ENCODE peak calls at places on chromosome 19, in seven cellular contexts. Z is bronchial epithelial cell; Q is NCI-H1417; M is endothelial cell; L is stimulated activated CD4-positive, alpha-beta T cell treated with anti-CD3 and anti-CD28 coated beads, TNF-alpha, amount 100 ng/mL, for 48 hours; A is WERI-Rb-1; U is COR-L47. Y is an unnamed sample.

GRCh38 chr19:48683349-48683748 is 10.5 kb upstream of the NTN5 start:
- DNase-seq in M (no peak), L (no peak), Z (peak), Q (no peak), U (peak), A (no peak), Y (peak)

GRCh38 chr19:18558202-18558555 is 509 bp downstream of the KXD1 start:
- DNase-seq in Q (no peak), M (no peak), A (no peak), U (no peak), L (no peak), Z (no peak), Y (no peak)

GRCh38 chr19:11195169-11195568 is 2.2 kb downstream of the KANK2 start:
- DNase-seq in M (no peak), U (no peak), Q (no peak), Z (no peak), L (no peak), A (no peak), Y (no peak)

GRCh38 chr19:13150919-13151604 is 851 bp downstream of the IER2 start:
- DNase-seq in Q (no peak), Z (no peak), A (no peak), M (peak), U (no peak), L (no peak), Y (no peak)

GRCh38 chr19:49135686-49136085 is 16.3 kb downstream of the PPFIA3 start:
- DNase-seq in U (no peak), Q (no peak), A (no peak), L (no peak), Z (no peak), M (no peak), Y (no peak)

GRCh38 chr19:46205183-46205984 is 24.2 kb upstream of the IGFL1 start:
- DNase-seq in A (no peak), M (no peak), Z (no peak), U (no peak), L (no peak), Q (no peak), Y (no peak)

GRCh38 chr19:49057636-49058234 is at the start of gene CGB7:
- DNase-seq in A (no peak), M (peak), Z (peak), Q (peak), U (no peak), L (peak), Y (peak)

GRCh38 chr19:36771275-36772231 is 1.1 kb downstream of the ZNF850 start:
- DNase-seq in Q (peak), U (peak), M (peak), A (no peak), L (peak), Z (peak), Y (peak)

GRCh38 chr19:16402076-16402475 is 69.7 kb downstream of the EPS15L1 start:
- DNase-seq in U (no peak), L (no peak), A (no peak), Z (no peak), Q (no peak), M (no peak), Y (no peak)

GRCh38 chr19:16339361-16339725 is 14.7 kb downstream of the KLF2 start:
- DNase-seq in U (no peak), A (no peak), Q (no peak), M (no peak), L (no peak), Z (no peak), Y (no peak)

GRCh38 chr19:3036119-3036794 is 7.2 kb upstream of the TLE2 start:
- DNase-seq in Q (peak), M (peak), Z (peak), U (peak), A (peak), L (peak), Y (peak)

GRCh38 chr19:6587998-6588507 is 2.9 kb downstream of the CD70 start:
- DNase-seq in M (no peak), A (no peak), L (no peak), Q (no peak), Z (no peak), U (no peak), Y (no peak)

GRCh38 chr19:13920524-13920923 is 14.5 kb downstream of the CC2D1A start:
- DNase-seq in U (no peak), M (no peak), Q (no peak), L (no peak), A (no peak), Z (no peak), Y (no peak)

GRCh38 chr19:40466219-40467006 is at the start of gene SPTBN4:
- DNase-seq in Q (no peak), M (no peak), L (peak), A (no peak), Z (no peak), U (no peak), Y (no peak)

GRCh38 chr19:35703343-35703742 is 1.0 kb upstream of the ZBTB32 start:
- DNase-seq in Z (no peak), A (peak), L (no peak), U (no peak), M (no peak), Q (peak), Y (no peak)

GRCh38 chr19:9043524-9043923 is 33.3 kb upstream of the MUC16 start:
- DNase-seq in Z (no peak), U (no peak), L (no peak), A (no peak), M (no peak), Q (no peak), Y (no peak)

GRCh38 chr19:4386038-4386782 is 14.1 kb downstream of the SH3GL1 start:
- DNase-seq in A (no peak), L (no peak), M (no peak), U (no peak), Q (no peak), Z (no peak), Y (no peak)

GRCh38 chr19:33283578-33283977 is 18.8 kb downstream of the CEBPA start:
- DNase-seq in Z (no peak), Q (no peak), M (no peak), U (no peak), L (no peak), A (no peak), Y (no peak)

GRCh38 chr19:45455707-45456499 is 11.9 kb upstream of the FOSB start:
- DNase-seq in M (peak), A (peak), Z (peak), U (peak), Q (peak), L (no peak), Y (peak)

GRCh38 chr19:1247747-1248453 is 483 bp upstream of the MIDN start:
- DNase-seq in U (no peak), M (peak), A (peak), Z (peak), Q (peak), L (peak), Y (no peak)

GRCh38 chr19:8161135-8161646 is 11.8 kb upstream of the FBN3 start:
- DNase-seq in M (no peak), L (peak), U (no peak), Z (no peak), Q (peak), A (peak), Y (no peak)

GRCh38 chr19:35348909-35349611 is 1.4 kb downstream of the FFAR1 start:
- DNase-seq in U (no peak), M (no peak), Z (no peak), L (no peak), Q (no peak), A (no peak), Y (no peak)

GRCh38 chr19:51887522-51888498 is at the start of gene ZNF577:
- DNase-seq in M (peak), Q (no peak), A (peak), Z (peak), U (no peak), L (peak), Y (peak)

GRCh38 chr19:4933528-4933927 is 24.2 kb downstream of the UHRF1 start:
- DNase-seq in Z (no peak), L (no peak), Q (no peak), M (no peak), U (no peak), A (no peak), Y (no peak)

GRCh38 chr19:42255766-42256750 is 1.1 kb upstream of the ERF start:
- DNase-seq in A (peak), Z (no peak), U (peak), L (no peak), Q (peak), M (peak), Y (no peak)

GRCh38 chr19:53965091-53965490 is 2.4 kb downstream of the CACNG8 start:
- DNase-seq in M (no peak), Q (no peak), U (no peak), L (no peak), Z (no peak), A (no peak), Y (no peak)

GRCh38 chr19:8352134-8352827 is 9.2 kb upstream of the KANK3 start:
- DNase-seq in Q (peak), Z (no peak), A (no peak), L (no peak), M (no peak), U (no peak), Y (no peak)

GRCh38 chr19:8722032-8722431 is 598 bp downstream of the OR2Z1 start:
- DNase-seq in U (no peak), Z (no peak), A (no peak), Q (no peak), M (no peak), L (no peak), Y (no peak)

GRCh38 chr19:27738569-27739193 is 1474.3 kb downstream of the UQCRFS1 start:
- DNase-seq in U (no peak), M (no peak), A (no peak), L (no peak), Z (no peak), Q (no peak), Y (no peak)

GRCh38 chr19:46856062-46857022 is 4.5 kb upstream of the ARHGAP35 start:
- DNase-seq in A (peak), U (peak), Z (peak), L (peak), Q (peak), M (peak), Y (peak)

GRCh38 chr19:18788782-18789421 is 2.2 kb downstream of the COMP start:
- DNase-seq in Z (no peak), Q (no peak), U (no peak), L (no peak), M (no peak), A (no peak), Y (no peak)

GRCh38 chr19:55086730-55087541 is 11.3 kb downstream of the EPS8L1 start:
- DNase-seq in U (peak), M (peak), A (peak), Q (no peak), L (no peak), Z (peak), Y (peak)

GRCh38 chr19:18173572-18174294 is at the start of gene IFI30:
- DNase-seq in U (peak), Q (peak), Z (no peak), A (no peak), L (no peak), M (no peak), Y (no peak)

GRCh38 chr19:57052102-57052501 is 67.7 kb upstream of the USP29 start:
- DNase-seq in Z (no peak), L (no peak), M (no peak), Q (no peak), A (no peak), U (no peak), Y (no peak)

GRCh38 chr19:4581381-4582111 is 22.1 kb upstream of the SEMA6B start:
- DNase-seq in A (peak), U (peak), Z (no peak), L (no peak), Q (peak), M (no peak), Y (no peak)

GRCh38 chr19:3224346-3225325 is at the start of gene CELF5:
- DNase-seq in U (peak), A (peak), M (peak), Z (no peak), L (peak), Q (peak), Y (no peak)

GRCh38 chr19:7874080-7874856 is at the start of gene PRR36:
- DNase-seq in L (no peak), M (peak), Q (peak), A (peak), U (peak), Z (no peak), Y (no peak)

GRCh38 chr19:664913-665443 is 2.0 kb upstream of the RNF126 start:
- DNase-seq in Z (peak), A (peak), M (peak), Q (peak), U (peak), L (peak), Y (peak)